ENCODE peak calls at places on chromosomes 5 and 9, in ten cellular contexts. One of them, this sample, is unnamed.

GRCh38 chr9:17159469-17159868 is 24.6 kb downstream of the CNTLN start:
- DNase-seq in T-helper 9 cell: no peak
- DNase-seq in GM03348: no peak
- DNase-seq in hypothalamus: no peak
- DNase-seq in T-cell: no peak
- DNase-seq in T-helper 17 cell: no peak
- DNase-seq in AG10803: no peak
- DNase-seq in HCEC 1CT: no peak
- DNase-seq in ovary: no peak
- DNase-seq in heart left ventricle: no peak
- DNase-seq in this sample: no peak

GRCh38 chr9:135413461-135413860 is 66.1 kb upstream of the PPP1R26 start:
- DNase-seq in T-helper 9 cell: no peak
- DNase-seq in GM03348: no peak
- DNase-seq in hypothalamus: no peak
- DNase-seq in T-cell: no peak
- DNase-seq in T-helper 17 cell: no peak
- DNase-seq in AG10803: no peak
- DNase-seq in HCEC 1CT: no peak
- DNase-seq in ovary: no peak
- DNase-seq in heart left ventricle: no peak
- DNase-seq in this sample: no peak

GRCh38 chr5:67004730-67005350 is 191.8 kb downstream of the CD180 start:
- DNase-seq in T-helper 9 cell: no peak
- DNase-seq in GM03348: no peak
- DNase-seq in hypothalamus: no peak
- DNase-seq in T-cell: no peak
- DNase-seq in T-helper 17 cell: no peak
- DNase-seq in AG10803: no peak
- DNase-seq in HCEC 1CT: no peak
- DNase-seq in ovary: no peak
- DNase-seq in heart left ventricle: no peak
- DNase-seq in this sample: no peak

GRCh38 chr5:146329697-146330096 is 8.9 kb upstream of the POU4F3 start:
- DNase-seq in T-helper 9 cell: no peak
- DNase-seq in GM03348: no peak
- DNase-seq in hypothalamus: no peak
- DNase-seq in T-cell: no peak
- DNase-seq in T-helper 17 cell: no peak
- DNase-seq in AG10803: no peak
- DNase-seq in HCEC 1CT: no peak
- DNase-seq in ovary: no peak
- DNase-seq in heart left ventricle: no peak
- DNase-seq in this sample: no peak

GRCh38 chr9:7988644-7989280 is 189.2 kb upstream of the DMAC1 start:
- DNase-seq in T-helper 9 cell: no peak
- DNase-seq in GM03348: no peak
- DNase-seq in hypothalamus: no peak
- DNase-seq in T-cell: no peak
- DNase-seq in T-helper 17 cell: no peak
- DNase-seq in AG10803: no peak
- DNase-seq in HCEC 1CT: no peak
- DNase-seq in ovary: no peak
- DNase-seq in heart left ventricle: no peak
- DNase-seq in this sample: no peak

GRCh38 chr9:108652851-108653250 is 202.9 kb downstream of the ACTL7B start:
- DNase-seq in T-helper 9 cell: no peak
- DNase-seq in GM03348: no peak
- DNase-seq in hypothalamus: no peak
- DNase-seq in T-cell: no peak
- DNase-seq in T-helper 17 cell: no peak
- DNase-seq in AG10803: no peak
- DNase-seq in HCEC 1CT: no peak
- DNase-seq in ovary: no peak
- DNase-seq in heart left ventricle: no peak
- DNase-seq in this sample: no peak

GRCh38 chr9:124780060-124780756 is 3.3 kb downstream of the OLFML2A start:
- DNase-seq in T-helper 9 cell: no peak
- DNase-seq in GM03348: no peak
- DNase-seq in hypothalamus: no peak
- DNase-seq in T-cell: no peak
- DNase-seq in T-helper 17 cell: no peak
- DNase-seq in AG10803: no peak
- DNase-seq in HCEC 1CT: no peak
- DNase-seq in ovary: peak
- DNase-seq in heart left ventricle: peak
- DNase-seq in this sample: no peak

GRCh38 chr9:107361816-107362215 is 78.7 kb downstream of the RAD23B start:
- DNase-seq in T-helper 9 cell: no peak
- DNase-seq in GM03348: no peak
- DNase-seq in hypothalamus: no peak
- DNase-seq in T-cell: no peak
- DNase-seq in T-helper 17 cell: no peak
- DNase-seq in AG10803: no peak
- DNase-seq in HCEC 1CT: no peak
- DNase-seq in ovary: no peak
- DNase-seq in heart left ventricle: no peak
- DNase-seq in this sample: no peak

GRCh38 chr9:447230-448025 is 232.8 kb downstream of the DOCK8 start:
- DNase-seq in T-helper 9 cell: peak
- DNase-seq in GM03348: peak
- DNase-seq in hypothalamus: no peak
- DNase-seq in T-cell: peak
- DNase-seq in T-helper 17 cell: peak
- DNase-seq in AG10803: peak
- DNase-seq in HCEC 1CT: peak
- DNase-seq in ovary: no peak
- DNase-seq in heart left ventricle: no peak
- DNase-seq in this sample: peak

GRCh38 chr5:138455191-138455930 is 9.9 kb upstream of the EGR1 start:
- DNase-seq in T-helper 9 cell: no peak
- DNase-seq in GM03348: no peak
- DNase-seq in hypothalamus: no peak
- DNase-seq in T-cell: no peak
- DNase-seq in T-helper 17 cell: no peak
- DNase-seq in AG10803: no peak
- DNase-seq in HCEC 1CT: no peak
- DNase-seq in ovary: no peak
- DNase-seq in heart left ventricle: no peak
- DNase-seq in this sample: no peak

GRCh38 chr5:42951847-42952411 is 88.2 kb downstream of the ANXA2R start:
- DNase-seq in T-helper 9 cell: peak
- DNase-seq in GM03348: peak
- DNase-seq in hypothalamus: no peak
- DNase-seq in T-cell: peak
- DNase-seq in T-helper 17 cell: peak
- DNase-seq in AG10803: peak
- DNase-seq in HCEC 1CT: no peak
- DNase-seq in ovary: peak
- DNase-seq in heart left ventricle: peak
- DNase-seq in this sample: peak

GRCh38 chr9:73179594-73179993 is 27.9 kb downstream of the ANXA1 start:
- DNase-seq in T-helper 9 cell: no peak
- DNase-seq in GM03348: peak
- DNase-seq in hypothalamus: no peak
- DNase-seq in T-cell: no peak
- DNase-seq in T-helper 17 cell: no peak
- DNase-seq in AG10803: no peak
- DNase-seq in HCEC 1CT: peak
- DNase-seq in ovary: no peak
- DNase-seq in heart left ventricle: no peak
- DNase-seq in this sample: no peak

GRCh38 chr9:13759624-13760023 is 480.1 kb upstream of the MPDZ start:
- DNase-seq in T-helper 9 cell: no peak
- DNase-seq in GM03348: no peak
- DNase-seq in hypothalamus: no peak
- DNase-seq in T-cell: no peak
- DNase-seq in T-helper 17 cell: no peak
- DNase-seq in AG10803: no peak
- DNase-seq in HCEC 1CT: no peak
- DNase-seq in ovary: no peak
- DNase-seq in heart left ventricle: no peak
- DNase-seq in this sample: no peak

GRCh38 chr5:181190711-181191525 is 14.1 kb downstream of the TRIM7 start:
- DNase-seq in T-helper 9 cell: peak
- DNase-seq in GM03348: no peak
- DNase-seq in hypothalamus: no peak
- DNase-seq in T-cell: no peak
- DNase-seq in T-helper 17 cell: no peak
- DNase-seq in AG10803: peak
- DNase-seq in HCEC 1CT: peak
- DNase-seq in ovary: peak
- DNase-seq in heart left ventricle: peak
- DNase-seq in this sample: peak

GRCh38 chr5:38666668-38667498 is 110.4 kb upstream of the LIFR start:
- DNase-seq in T-helper 9 cell: no peak
- DNase-seq in GM03348: peak
- DNase-seq in hypothalamus: no peak
- DNase-seq in T-cell: no peak
- DNase-seq in T-helper 17 cell: no peak
- DNase-seq in AG10803: peak
- DNase-seq in HCEC 1CT: peak
- DNase-seq in ovary: peak
- DNase-seq in heart left ventricle: peak
- DNase-seq in this sample: no peak

GRCh38 chr5:91293131-91293530 is 90.0 kb downstream of the ARRDC3 start:
- DNase-seq in T-helper 9 cell: no peak
- DNase-seq in GM03348: peak
- DNase-seq in hypothalamus: no peak
- DNase-seq in T-cell: no peak
- DNase-seq in T-helper 17 cell: no peak
- DNase-seq in AG10803: peak
- DNase-seq in HCEC 1CT: no peak
- DNase-seq in ovary: no peak
- DNase-seq in heart left ventricle: no peak
- DNase-seq in this sample: no peak

GRCh38 chr9:7324031-7324654 is 475.4 kb downstream of the DMAC1 start:
- DNase-seq in T-helper 9 cell: no peak
- DNase-seq in GM03348: peak
- DNase-seq in hypothalamus: no peak
- DNase-seq in T-cell: no peak
- DNase-seq in T-helper 17 cell: no peak
- DNase-seq in AG10803: peak
- DNase-seq in HCEC 1CT: no peak
- DNase-seq in ovary: no peak
- DNase-seq in heart left ventricle: no peak
- DNase-seq in this sample: no peak

GRCh38 chr5:170377027-170377426 is 12.1 kb downstream of the KCNMB1 start:
- DNase-seq in T-helper 9 cell: no peak
- DNase-seq in GM03348: no peak
- DNase-seq in hypothalamus: no peak
- DNase-seq in T-cell: no peak
- DNase-seq in T-helper 17 cell: no peak
- DNase-seq in AG10803: no peak
- DNase-seq in HCEC 1CT: no peak
- DNase-seq in ovary: no peak
- DNase-seq in heart left ventricle: no peak
- DNase-seq in this sample: no peak